ENCODE peak calls at places on chromosome 13, in nine cellular contexts. U is testis, T is thoracic aorta, W is upper lobe of right lung, F is adrenal gland, C is adipocyte, E is fibroblast of lung, R is suprapubic skin, K is H1. L is an unnamed sample. For H3K27me3, the result is how much of the 10 kb centered on the place peaks cover.

GRCh38 chr13:42484396-42484795 is 89.6 kb upstream of the TNFSF11 start:
- DNase-seq in U (no peak), T (no peak), W (no peak), F (no peak), C (no peak), E (peak), R (no peak), K (no peak), L (no peak)

GRCh38 chr13:103539265-103539664 is 473.0 kb upstream of the SLC10A2 start:
- DNase-seq in U (no peak), T (no peak), W (peak), F (no peak), C (no peak), E (no peak), R (no peak), K (no peak), L (peak)

GRCh38 chr13:46179576-46180368 is 2.2 kb downstream of the LCP1 start:
- DNase-seq in U (peak), T (peak), W (peak), F (peak), C (no peak), E (no peak), R (no peak), K (no peak), L (no peak)

GRCh38 chr13:28754698-28755545 is 36.2 kb upstream of the SLC46A3 start:
- DNase-seq in U (no peak), T (no peak), W (no peak), F (peak), C (no peak), E (no peak), R (no peak), K (peak), L (no peak)

GRCh38 chr13:20415694-20416107 is 110.0 kb downstream of the CRYL1 start:
- DNase-seq in U (no peak), T (no peak), W (no peak), F (no peak), C (no peak), E (no peak), R (peak), K (no peak), L (no peak)

GRCh38 chr13:33285420-33286124 is at the start of gene STARD13:
- DNase-seq in U (peak), T (peak), W (peak), F (peak), C (peak), E (peak), R (peak), K (peak), L (no peak)

GRCh38 chr13:33411312-33411711 is 125.8 kb upstream of the STARD13 start:
- DNase-seq in U (no peak), T (no peak), W (no peak), F (no peak), C (no peak), E (no peak), R (no peak), K (no peak), L (no peak)

GRCh38 chr13:91620670-91621141 is 222.3 kb downstream of the GPC5 start:
- DNase-seq in U (no peak), T (no peak), W (no peak), F (no peak), C (no peak), E (no peak), R (no peak), K (no peak), L (no peak)

GRCh38 chr13:96238241-96238640 is 148.3 kb downstream of the HS6ST3 start:
- DNase-seq in U (no peak), T (no peak), W (no peak), F (no peak), C (no peak), E (no peak), R (no peak), K (no peak), L (no peak)

GRCh38 chr13:79736356-79736755 is 255.4 kb downstream of the NDFIP2 start:
- DNase-seq in U (no peak), T (no peak), W (no peak), F (no peak), C (no peak), E (no peak), R (no peak), K (no peak), L (no peak)

GRCh38 chr13:54226866-54227265 is 1198.3 kb downstream of the OLFM4 start:
- DNase-seq in U (no peak), T (no peak), W (no peak), F (no peak), C (no peak), E (no peak), R (no peak), K (no peak), L (no peak)

GRCh38 chr13:43229506-43229905 is 206.1 kb downstream of the DNAJC15 start:
- DNase-seq in U (no peak), T (no peak), W (no peak), F (no peak), C (no peak), E (peak), R (no peak), K (no peak), L (no peak)

GRCh38 chr13:46866150-46866549 is 30.7 kb downstream of the HTR2A start:
- DNase-seq in U (no peak), T (no peak), W (peak), F (peak), C (peak), E (peak), R (no peak), K (no peak), L (peak)

GRCh38 chr13:41099986-41100385 is 32.6 kb downstream of the KBTBD6 start:
- DNase-seq in U (no peak), T (no peak), W (no peak), F (no peak), C (peak), E (no peak), R (no peak), K (no peak), L (no peak)

GRCh38 chr13:27309967-27310598 is 39.5 kb downstream of the RASL11A start:
- DNase-seq in U (no peak), T (no peak), W (no peak), F (no peak), C (no peak), E (peak), R (no peak), K (no peak), L (no peak)

GRCh38 chr13:107124730-107125129 is 556.8 kb upstream of the ARGLU1 start:
- DNase-seq in U (no peak), T (no peak), W (no peak), F (no peak), C (no peak), E (no peak), R (no peak), K (no peak), L (no peak)

GRCh38 chr13:26017196-26017921 is 34.5 kb downstream of the SHISA2 start:
- DNase-seq in U (peak), T (no peak), W (peak), F (no peak), C (no peak), E (peak), R (no peak), K (no peak), L (no peak)

GRCh38 chr13:38308736-38309135 is 40.9 kb upstream of the UFM1 start:
- DNase-seq in U (no peak), T (no peak), W (no peak), F (no peak), C (peak), E (peak), R (no peak), K (no peak), L (no peak)

GRCh38 chr13:63364159-63364558 is 1948.5 kb upstream of the PCDH20 start:
- DNase-seq in U (no peak), T (no peak), W (no peak), F (no peak), C (no peak), E (no peak), R (no peak), K (no peak), L (no peak)

GRCh38 chr13:59024434-59024833 is 1139.3 kb downstream of the DIAPH3 start:
- DNase-seq in U (no peak), T (no peak), W (no peak), F (no peak), C (no peak), E (peak), R (no peak), K (no peak), L (no peak)

GRCh38 chr13:59666504-59666903 is 497.2 kb downstream of the DIAPH3 start:
- DNase-seq in U (no peak), T (no peak), W (no peak), F (no peak), C (no peak), E (peak), R (no peak), K (no peak), L (no peak)

GRCh38 chr13:113742000-113742441 is 17.0 kb upstream of the TMEM255B start:
- DNase-seq in U (no peak), T (no peak), W (peak), F (no peak), C (peak), E (peak), R (no peak), K (no peak), L (peak)

GRCh38 chr13:27053902-27054595 is 117.6 kb downstream of the USP12 start:
- DNase-seq in U (no peak), T (no peak), W (no peak), F (no peak), C (peak), E (peak), R (no peak), K (no peak), L (no peak)

GRCh38 chr13:85367887-85368286 is 431.3 kb downstream of the SLITRK6 start:
- DNase-seq in U (no peak), T (no peak), W (no peak), F (no peak), C (peak), E (peak), R (no peak), K (no peak), L (no peak)

GRCh38 chr13:40486518-40487163 is 179.8 kb downstream of the FOXO1 start:
- DNase-seq in U (no peak), T (no peak), W (no peak), F (no peak), C (no peak), E (no peak), R (no peak), K (no peak), L (no peak)

GRCh38 chr13:28411859-28412353 is 83.0 kb downstream of the FLT1 start:
- DNase-seq in U (no peak), T (no peak), W (no peak), F (no peak), C (no peak), E (no peak), R (no peak), K (no peak), L (no peak)

GRCh38 chr13:105073041-105073440 is 1462.4 kb downstream of the EFNB2 start:
- DNase-seq in U (no peak), T (no peak), W (no peak), F (no peak), C (no peak), E (no peak), R (no peak), K (no peak), L (no peak)

GRCh38 chr13:114141261-114141996 is 9.0 kb upstream of the RASA3 start:
- DNase-seq in U (no peak), T (no peak), W (no peak), F (no peak), C (no peak), E (no peak), R (no peak), K (no peak), L (no peak)

GRCh38 chr13:73274147-73274546 is 215.3 kb downstream of the KLF5 start:
- DNase-seq in U (no peak), T (no peak), W (no peak), F (no peak), C (peak), E (peak), R (no peak), K (no peak), L (no peak)

GRCh38 chr13:30079501-30079900 is 227.8 kb downstream of the KATNAL1 start:
- DNase-seq in U (no peak), T (no peak), W (no peak), F (no peak), C (no peak), E (no peak), R (no peak), K (peak), L (no peak)

GRCh38 chr13:46961719-46962118 is 64.9 kb upstream of the HTR2A start:
- DNase-seq in U (no peak), T (no peak), W (no peak), F (no peak), C (peak), E (peak), R (no peak), K (no peak), L (no peak)

GRCh38 chr13:78862460-78862859 is 203.5 kb upstream of the OBI1 start:
- DNase-seq in U (no peak), T (no peak), W (no peak), F (no peak), C (no peak), E (no peak), R (no peak), K (no peak), L (no peak)

GRCh38 chr13:23141964-23142363 is 38.8 kb upstream of the SGCG start:
- DNase-seq in U (no peak), T (no peak), W (no peak), F (no peak), C (no peak), E (no peak), R (no peak), K (no peak), L (no peak)

GRCh38 chr13:37129867-37130266 is 24.4 kb upstream of the CSNK1A1L start:
- DNase-seq in U (no peak), T (no peak), W (no peak), F (no peak), C (no peak), E (no peak), R (no peak), K (no peak), L (no peak)

GRCh38 chr13:66313408-66313807 is 916.7 kb downstream of the PCDH9 start:
- DNase-seq in U (no peak), T (no peak), W (no peak), F (no peak), C (peak), E (peak), R (no peak), K (no peak), L (no peak)

GRCh38 chr13:34731486-34731885 is 210.6 kb upstream of the NBEA start:
- DNase-seq in U (no peak), T (no peak), W (no peak), F (no peak), C (no peak), E (peak), R (no peak), K (no peak), L (peak)

GRCh38 chr13:51148223-51148951 is 37.3 kb upstream of the C13orf42 start:
- DNase-seq in U (no peak), T (no peak), W (no peak), F (no peak), C (no peak), E (no peak), R (no peak), K (peak), L (peak)
- H3K4me3 ChIP-seq in U (no peak), T (no peak), W (no peak), F (no peak), C (no peak), E (no peak), R (no peak), K (peak), L (no peak)

DNA sequence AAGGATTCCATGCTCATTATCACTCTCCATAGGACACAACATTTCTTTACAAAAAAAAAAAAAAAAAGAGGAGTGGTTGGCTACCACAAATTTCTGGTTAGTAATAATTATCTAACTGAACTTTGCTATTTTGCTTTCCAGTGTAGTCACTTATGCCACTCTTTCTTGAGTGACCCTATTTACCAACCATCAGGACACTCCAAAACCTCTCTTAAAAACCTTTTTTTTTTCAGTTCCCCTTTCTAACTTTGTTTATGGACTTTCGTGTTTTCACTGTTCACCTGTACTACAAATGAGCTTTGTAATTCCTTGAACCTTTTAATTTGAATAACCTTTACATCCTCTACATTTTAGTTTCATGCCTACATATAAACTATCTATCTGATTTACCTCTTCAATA is 686.5 kb upstream of the PCDH9 start:
- DNase-seq in U (no peak), T (no peak), W (no peak), F (no peak), C (no peak), E (no peak), R (no peak), K (no peak), L (no peak)
- H3K27me3 ChIP-seq in U (under half), T (under half), W (under half), F (under half), C (under half), E (under half), R (under half), K (under half), L (under half)

GRCh38 chr13:74825949-74826246 is 656.1 kb downstream of the TBC1D4 start:
- DNase-seq in U (no peak), T (no peak), W (no peak), F (no peak), C (no peak), E (no peak), R (no peak), K (no peak), L (no peak)
- H3K4me3 ChIP-seq in U (no peak), T (no peak), W (no peak), F (no peak), C (no peak), E (no peak), R (no peak), K (no peak), L (no peak)

DNA sequence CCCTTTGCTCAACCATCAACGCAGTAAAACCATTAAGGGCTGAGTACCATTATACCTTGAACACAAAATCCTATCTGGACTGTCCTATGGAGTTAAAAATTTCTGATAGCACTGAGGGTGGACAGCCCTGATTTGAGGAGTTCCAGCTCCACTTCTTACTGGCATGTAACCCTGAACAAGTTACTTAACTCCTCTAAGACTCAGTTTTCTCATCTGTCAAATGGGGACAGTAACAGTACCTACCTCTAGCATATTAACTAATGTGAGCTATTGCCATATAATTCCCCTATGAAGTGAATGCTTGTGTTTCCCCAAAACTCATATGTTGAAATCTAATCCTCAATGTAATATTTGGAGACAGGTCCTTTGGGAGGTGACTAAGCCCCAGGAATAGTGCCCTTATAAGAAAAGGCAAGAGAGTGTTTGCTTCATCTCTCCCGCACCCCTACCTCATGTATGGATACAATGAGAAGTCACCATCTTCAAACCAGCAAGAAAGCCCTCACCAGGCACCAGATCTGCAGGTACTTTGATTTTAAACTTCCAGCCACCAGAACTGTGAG is 61.9 kb upstream of the DOCK9 start:
- DNase-seq in U (no peak), T (no peak), W (no peak), F (no peak), C (no peak), E (no peak), R (no peak), K (no peak), L (no peak)
- H3K27me3 ChIP-seq in U (under half), T (under half), W (under half), F (under half), C (under half), E (under half), R (under half), K (under half), L (under half)

GRCh38 chr13:48492123-48493075 is 40.5 kb downstream of the RCBTB2 start:
- DNase-seq in U (peak), T (no peak), W (peak), F (peak), C (no peak), E (no peak), R (peak), K (no peak), L (no peak)
- H3K4me3 ChIP-seq in U (peak), T (peak), W (peak), F (no peak), C (peak), E (peak), R (peak), K (no peak), L (no peak)

GRCh38 chr13:112445411-112446271 is 69.5 kb downstream of the SPACA7 start:
- DNase-seq in U (no peak), T (no peak), W (peak), F (no peak), C (no peak), E (no peak), R (peak), K (no peak), L (no peak)

GRCh38 chr13:112447306-112447705 is 71.2 kb downstream of the SPACA7 start:
- DNase-seq in U (no peak), T (no peak), W (no peak), F (no peak), C (no peak), E (no peak), R (no peak), K (no peak), L (no peak)

GRCh38 chr13:112447761-112448603 is 71.8 kb downstream of the SPACA7 start:
- DNase-seq in U (no peak), T (no peak), W (no peak), F (no peak), C (no peak), E (no peak), R (peak), K (no peak), L (no peak)

GRCh38 chr13:112446867-112447266 is 70.7 kb downstream of the SPACA7 start:
- DNase-seq in U (no peak), T (no peak), W (no peak), F (no peak), C (no peak), E (no peak), R (peak), K (no peak), L (no peak)

DNA sequence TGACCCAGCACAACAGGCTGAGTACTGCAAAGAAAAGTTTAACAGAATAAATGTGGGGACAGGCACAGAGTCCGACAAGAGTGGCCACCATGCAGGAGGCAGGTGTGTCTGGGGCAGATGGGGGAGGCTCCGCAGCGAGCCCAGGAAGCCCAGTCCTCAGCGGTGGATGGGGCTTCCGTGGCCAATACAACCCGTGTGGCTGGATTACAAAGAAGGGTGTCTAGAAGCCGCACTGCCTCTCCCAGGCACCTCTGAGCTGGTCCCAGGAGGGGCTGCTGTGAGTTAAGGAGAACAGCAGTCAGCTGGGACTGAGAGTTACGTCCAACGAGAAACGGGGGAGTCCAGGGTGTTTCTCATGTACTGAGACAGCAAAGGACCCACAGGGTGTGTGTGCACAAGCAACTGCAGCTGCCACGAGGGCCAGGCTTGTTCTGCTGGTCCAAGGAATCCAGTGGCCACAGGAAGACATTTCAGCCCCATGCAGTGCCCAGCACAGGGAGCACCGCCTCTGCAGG is 70.2 kb downstream of the SPACA7 start:
- DNase-seq in U (no peak), T (no peak), W (no peak), F (no peak), C (no peak), E (no peak), R (peak), K (no peak), L (no peak)
- H3K27me3 ChIP-seq in U (under half), T (under half), W (under half), F (under half), C (half or more), E (under half), R (half or more), K (under half), L (half or more)

GRCh38 chr13:110387451-110388140 is 80.5 kb downstream of the COL4A2 start:
- DNase-seq in U (peak), T (peak), W (no peak), F (peak), C (peak), E (no peak), R (no peak), K (peak), L (no peak)
- H3K4me3 ChIP-seq in U (no peak), T (peak), W (no peak), F (no peak), C (no peak), E (no peak), R (peak), K (no peak), L (no peak)